ENCODE peak calls at places on chromosomes 3 and 15, in nine cellular contexts. K is HCT116, Z is GM23338, X is PC-3, V is GM23248, P is SK-N-SH, A is MM.1S, Y is OCI-LY7, O is hepatocyte. S is an unnamed sample.

GRCh38 chr15:81229596-81229995 is 32.9 kb downstream of the IL16 start:
- DNase-seq in K (no peak), Z (no peak), X (no peak), V (peak), P (no peak), A (no peak), Y (no peak), O (no peak), S (no peak)

GRCh38 chr3:149909923-149910322 is 60.8 kb downstream of the PFN2 start:
- DNase-seq in K (no peak), Z (no peak), X (no peak), V (no peak), P (no peak), A (no peak), Y (no peak), O (no peak), S (no peak)

GRCh38 chr3:53570709-53571108 is 76.3 kb downstream of the CACNA1D start:
- DNase-seq in K (peak), Z (no peak), X (peak), V (peak), P (no peak), A (no peak), Y (no peak), O (peak), S (no peak)

GRCh38 chr3:169528289-169528688 is 135.2 kb downstream of the MECOM start:
- DNase-seq in K (no peak), Z (no peak), X (peak), V (peak), P (no peak), A (no peak), Y (no peak), O (no peak), S (no peak)

GRCh38 chr3:165653130-165653778 is 184.0 kb downstream of the BCHE start:
- DNase-seq in K (no peak), Z (no peak), X (no peak), V (no peak), P (no peak), A (no peak), Y (no peak), O (no peak), S (no peak)

GRCh38 chr3:148881286-148881685 is 16.2 kb downstream of the CPA3 start:
- DNase-seq in K (no peak), Z (no peak), X (no peak), V (peak), P (no peak), A (no peak), Y (no peak), O (no peak), S (no peak)

GRCh38 chr15:38597221-38597800 is 32.7 kb upstream of the RASGRP1 start:
- DNase-seq in K (no peak), Z (no peak), X (no peak), V (no peak), P (no peak), A (no peak), Y (no peak), O (no peak), S (no peak)

GRCh38 chr3:159189994-159190669 is 388.3 kb downstream of the MFSD1 start:
- DNase-seq in K (no peak), Z (no peak), X (peak), V (peak), P (no peak), A (no peak), Y (no peak), O (no peak), S (no peak)

GRCh38 chr3:127037423-127037841 is 54.5 kb downstream of the PLXNA1 start:
- DNase-seq in K (no peak), Z (no peak), X (no peak), V (no peak), P (no peak), A (no peak), Y (no peak), O (no peak), S (no peak)

GRCh38 chr3:98954806-98955205 is 53.3 kb upstream of the DCBLD2 start:
- DNase-seq in K (peak), Z (no peak), X (peak), V (peak), P (no peak), A (no peak), Y (no peak), O (peak), S (no peak)

GRCh38 chr15:39788800-39789565 is 6.3 kb upstream of the FSIP1 start:
- DNase-seq in K (no peak), Z (no peak), X (no peak), V (peak), P (no peak), A (no peak), Y (no peak), O (no peak), S (no peak)

GRCh38 chr15:93089855-93090305 is 869 bp upstream of the RGMA start:
- DNase-seq in K (no peak), Z (no peak), X (no peak), V (no peak), P (no peak), A (no peak), Y (no peak), O (no peak), S (peak)

GRCh38 chr3:61617041-61617440 is 55.7 kb downstream of the PTPRG start:
- DNase-seq in K (no peak), Z (no peak), X (no peak), V (peak), P (no peak), A (no peak), Y (no peak), O (peak), S (no peak)

GRCh38 chr3:83216919-83217594 is 1455.6 kb upstream of the GBE1 start:
- DNase-seq in K (no peak), Z (no peak), X (no peak), V (no peak), P (no peak), A (no peak), Y (no peak), O (no peak), S (no peak)
- TF ChIP-seq EZH2phosphoT487 in K (no peak), Z (no peak), X (no peak), V (no peak), P (no peak), A (no peak), Y (no peak), O (no peak), S (no peak)

GRCh38 chr3:182568206-182568605 is 225.1 kb upstream of the ATP11B start:
- DNase-seq in K (no peak), Z (no peak), X (no peak), V (no peak), P (no peak), A (no peak), Y (no peak), O (no peak), S (no peak)

GRCh38 chr3:182568756-182569155 is 224.5 kb upstream of the ATP11B start:
- DNase-seq in K (no peak), Z (no peak), X (no peak), V (no peak), P (no peak), A (no peak), Y (no peak), O (no peak), S (no peak)

GRCh38 chr3:182575941-182576340 is 217.4 kb upstream of the ATP11B start:
- DNase-seq in K (no peak), Z (no peak), X (no peak), V (no peak), P (no peak), A (no peak), Y (no peak), O (no peak), S (no peak)

GRCh38 chr3:182567666-182568065 is 225.6 kb upstream of the ATP11B start:
- DNase-seq in K (no peak), Z (peak), X (no peak), V (no peak), P (no peak), A (no peak), Y (no peak), O (peak), S (peak)

DNA sequence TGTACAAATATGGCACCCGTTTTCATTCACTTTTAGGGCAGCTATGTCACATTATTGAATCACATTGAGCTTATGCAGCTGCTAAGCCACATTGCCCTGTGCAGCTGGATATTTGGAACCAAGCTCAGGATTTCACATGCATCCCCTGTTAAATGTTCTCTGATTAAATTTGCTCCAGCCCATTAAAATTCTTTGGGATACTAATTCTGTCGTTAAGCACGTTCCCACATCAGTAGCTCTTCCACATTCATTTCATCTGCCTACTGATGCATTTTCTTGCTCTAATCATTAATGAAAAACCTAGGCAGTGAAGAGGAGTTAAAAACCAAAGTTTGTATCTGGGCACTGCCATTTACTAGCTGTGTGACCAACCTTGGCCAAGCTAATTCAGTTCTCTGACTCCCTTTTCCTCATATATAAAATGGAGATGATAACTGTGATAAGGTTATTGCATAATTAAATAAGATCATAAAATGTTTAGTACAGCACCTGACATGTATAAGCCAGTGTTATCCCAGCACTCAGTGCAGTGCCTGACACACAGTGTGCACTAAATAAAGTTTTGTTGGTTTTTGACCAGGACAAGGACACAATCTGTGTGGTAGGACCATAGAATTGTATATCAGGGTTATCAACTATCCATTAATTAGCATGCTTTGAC is 222.2 kb upstream of the ATP11B start:
- DNase-seq in K (no peak), Z (no peak), X (no peak), V (no peak), P (peak), A (no peak), Y (no peak), O (no peak), S (no peak)
- TF ChIP-seq EZH2phosphoT487 in K (no peak), Z (no peak), X (no peak), V (no peak), P (no peak), A (no peak), Y (no peak), O (no peak), S (no peak)

GRCh38 chr15:69713726-69714559 is 261.3 kb downstream of the RPLP1 start:
- DNase-seq in K (no peak), Z (no peak), X (peak), V (no peak), P (no peak), A (peak), Y (no peak), O (no peak), S (no peak)
- TF ChIP-seq EZH2phosphoT487 in K (no peak), Z (no peak), X (no peak), V (no peak), P (no peak), A (no peak), Y (no peak), O (no peak), S (no peak)

GRCh38 chr3:81666502-81667121 is 94.8 kb downstream of the GBE1 start:
- DNase-seq in K (no peak), Z (peak), X (peak), V (peak), P (peak), A (peak), Y (peak), O (no peak), S (no peak)
- TF ChIP-seq EZH2phosphoT487 in K (no peak), Z (no peak), X (no peak), V (no peak), P (no peak), A (no peak), Y (no peak), O (no peak), S (no peak)

S was measured in neural progenitor cell.